ENCODE peak calls at places on chromosomes 7 and 10, in five cellular contexts. Z, O, J, C and T are unnamed samples.

GRCh38 chr7:49174396-49174795 is 250.0 kb downstream of the CDC14C start:
- DNase-seq in Z (no peak), O (no peak), J (no peak), C (no peak), T (no peak)

GRCh38 chr10:71089162-71089561 is 123.2 kb upstream of the UNC5B start:
- DNase-seq in Z (no peak), O (no peak), J (no peak), C (no peak), T (peak)

GRCh38 chr7:85924062-85924461 is 719.6 kb upstream of the GRM3 start:
- DNase-seq in Z (no peak), O (no peak), J (no peak), C (no peak), T (no peak)

GRCh38 chr10:35986756-35987467 is 344.8 kb upstream of the FZD8 start:
- DNase-seq in Z (no peak), O (no peak), J (no peak), C (no peak), T (no peak)

GRCh38 chr7:75880242-75880641 is 1.4 kb downstream of the RHBDD2 start:
- DNase-seq in Z (no peak), O (no peak), J (no peak), C (no peak), T (no peak)

GRCh38 chr10:22761569-22762220 is 47.3 kb upstream of the PIP4K2A start:
- DNase-seq in Z (no peak), O (no peak), J (no peak), C (no peak), T (no peak)

GRCh38 chr10:33461295-33461640 is 126.8 kb upstream of the NRP1 start:
- DNase-seq in Z (no peak), O (no peak), J (no peak), C (no peak), T (no peak)

GRCh38 chr7:44618754-44619153 is 12.3 kb downstream of the OGDH start:
- DNase-seq in Z (no peak), O (no peak), J (no peak), C (no peak), T (no peak)

GRCh38 chr10:71809628-71810027 is 36.3 kb upstream of the VSIR start:
- DNase-seq in Z (no peak), O (no peak), J (no peak), C (no peak), T (no peak)

GRCh38 chr7:114426824-114427223 is 12.2 kb downstream of the FOXP2 start:
- DNase-seq in Z (no peak), O (no peak), J (no peak), C (no peak), T (no peak)

GRCh38 chr7:102190777-102191176 is 95.9 kb upstream of the SH2B2 start:
- DNase-seq in Z (no peak), O (no peak), J (no peak), C (no peak), T (no peak)

GRCh38 chr10:70312972-70313371 is 29.2 kb upstream of the NPFFR1 start:
- DNase-seq in Z (peak), O (no peak), J (no peak), C (no peak), T (no peak)

GRCh38 chr10:35465601-35466140 is 129.4 kb downstream of the CCNY start:
- DNase-seq in Z (no peak), O (no peak), J (no peak), C (no peak), T (no peak)

GRCh38 chr7:94376281-94376680 is 18.4 kb upstream of the COL1A2 start:
- DNase-seq in Z (no peak), O (no peak), J (no peak), C (no peak), T (no peak)

GRCh38 chr10:117541405-117541908 is 1.1 kb upstream of the EMX2 start:
- DNase-seq in Z (peak), O (no peak), J (no peak), C (no peak), T (no peak)

GRCh38 chr10:17548786-17549185 is 68.4 kb downstream of the HACD1 start:
- DNase-seq in Z (no peak), O (no peak), J (no peak), C (no peak), T (no peak)

GRCh38 chr10:26169466-26169865 is 47.1 kb upstream of the GAD2 start:
- DNase-seq in Z (no peak), O (no peak), J (no peak), C (no peak), T (no peak)

GRCh38 chr10:70849582-70850016 is 33.9 kb downstream of the SGPL1 start:
- DNase-seq in Z (no peak), O (no peak), J (no peak), C (no peak), T (no peak)

GRCh38 chr7:2181077-2181854 is 51.5 kb downstream of the MAD1L1 start:
- DNase-seq in Z (no peak), O (no peak), J (no peak), C (no peak), T (no peak)

GRCh38 chr7:152177696-152178404 is 152.4 kb downstream of the GALNT11 start:
- DNase-seq in Z (no peak), O (no peak), J (no peak), C (no peak), T (no peak)

GRCh38 chr7:152178405-152179058 is 153.1 kb downstream of the GALNT11 start:
- DNase-seq in Z (no peak), O (no peak), J (no peak), C (no peak), T (no peak)

GRCh38 chr7:152176797-152177196 is 151.3 kb downstream of the GALNT11 start:
- DNase-seq in Z (no peak), O (no peak), J (no peak), C (no peak), T (peak)

DNA sequence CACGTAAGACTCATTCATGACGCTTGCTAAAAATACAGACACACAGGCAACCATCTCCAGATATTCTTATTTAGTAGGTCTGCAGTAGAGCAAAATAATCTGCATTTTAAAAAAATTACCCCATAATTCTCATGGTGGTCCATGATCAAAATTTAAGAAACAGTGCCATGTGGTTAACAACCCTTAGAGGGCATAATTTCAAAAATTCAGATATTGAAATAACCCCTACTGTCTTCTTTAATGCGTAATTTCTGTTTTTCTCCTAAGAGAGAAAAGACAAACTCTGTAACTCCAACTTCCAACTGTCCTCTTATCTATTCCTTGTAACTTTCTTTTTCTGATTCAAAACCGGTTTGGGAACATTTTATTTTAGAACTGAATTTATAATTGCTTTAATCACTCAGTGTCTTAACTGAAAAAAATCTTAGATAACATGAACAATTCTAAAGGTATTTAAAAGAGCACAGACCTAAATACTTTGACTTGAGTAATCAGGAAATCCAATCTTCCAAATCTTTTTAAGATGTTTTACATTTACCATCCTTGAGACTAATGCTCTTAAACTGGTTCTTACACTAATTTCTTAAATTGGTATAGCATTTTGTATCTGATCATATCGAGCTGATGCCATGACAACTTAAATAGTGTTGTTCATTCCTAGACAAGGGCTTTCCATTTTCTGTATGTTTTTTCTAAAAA is 148.0 kb downstream of the GALNT11 start:
- DNase-seq in Z (no peak), O (no peak), J (no peak), C (no peak), T (no peak)
- TF ChIP-seq CTCF in Z (peak), O (no peak), J (no peak), C (no peak), T (no peak)

GRCh38 chr10:126527645-126528319 is 139.5 kb upstream of the ADAM12 start:
- DNase-seq in Z (no peak), O (no peak), J (no peak), C (no peak), T (no peak)
- TF ChIP-seq CTCF in Z (no peak), O (no peak), J (no peak), C (no peak), T (no peak)

GRCh38 chr7:7742223-7742622 is 23.8 kb upstream of the RPA3 start:
- DNase-seq in Z (peak), O (no peak), J (no peak), C (no peak), T (no peak)
- TF ChIP-seq CTCF in Z (peak), O (no peak), J (no peak), C (no peak), T (no peak)

DNA sequence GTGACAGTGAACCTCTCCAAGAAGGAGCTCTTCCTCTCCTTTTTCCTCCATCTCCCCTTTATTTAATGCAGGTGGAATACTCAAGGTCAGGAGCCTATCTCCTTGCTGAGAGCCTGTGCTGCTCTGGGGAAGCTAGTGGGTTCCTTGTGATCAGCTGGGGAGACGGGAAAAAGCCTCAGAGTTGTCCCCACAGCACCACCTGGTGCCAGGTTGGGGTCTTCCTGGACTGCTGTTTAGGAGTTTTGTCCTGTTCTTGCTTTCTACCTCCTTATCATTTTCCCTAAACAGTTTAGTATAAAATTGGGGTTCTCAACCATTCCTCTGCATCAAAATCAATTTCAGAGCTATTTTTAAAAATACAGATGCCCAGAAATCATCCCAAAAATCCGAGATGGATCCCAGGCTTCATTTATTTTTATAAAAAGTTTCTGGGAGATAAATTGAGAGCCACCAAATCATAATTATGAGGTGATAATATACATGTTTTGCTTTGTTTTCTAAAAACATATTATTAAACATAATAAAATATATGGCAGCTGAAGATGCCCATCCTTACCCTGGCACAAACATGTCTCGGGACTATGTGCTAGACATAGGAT is 44.3 kb downstream of the MACC1 start:
- DNase-seq in Z (peak), O (peak), J (no peak), C (peak), T (peak)
- TF ChIP-seq CTCF in Z (peak), O (peak), J (peak), C (peak), T (peak)

GRCh38 chr10:79221110-79222051 is 125.9 kb upstream of the PPIF start:
- DNase-seq in Z (no peak), O (no peak), J (peak), C (peak), T (no peak)
- TF ChIP-seq CTCF in Z (no peak), O (no peak), J (peak), C (no peak), T (no peak)